ENCODE peak calls at places on chromosomes 12 and 14, in four cellular contexts. D, U, Z and M are unnamed samples.

GRCh38 chr12:68451261-68452091 is 119.3 kb upstream of the MDM1 start:
- DNase-seq in D (no peak), Z (no peak), U (no peak), M (no peak)

GRCh38 chr12:132783917-132784531 is 22.4 kb upstream of the ANKLE2 start:
- DNase-seq in D (no peak), U (no peak), Z (no peak), M (no peak)

GRCh38 chr12:94401326-94401725 is 58.3 kb downstream of the CEP83 start:
- DNase-seq in U (no peak), Z (no peak), D (no peak), M (no peak)

GRCh38 chr12:131628766-131629448 is 82.0 kb upstream of the SFSWAP start:
- DNase-seq in U (no peak), Z (no peak), D (no peak), M (no peak)

GRCh38 chr14:50510157-50510556 is 22.2 kb downstream of the MAP4K5 start:
- DNase-seq in Z (no peak), D (no peak), U (no peak), M (no peak)

GRCh38 chr12:112179936-112180335 is 54.6 kb downstream of the TRAFD1 start:
- DNase-seq in U (no peak), Z (no peak), D (no peak), M (no peak)

GRCh38 chr12:103771466-103771865 is 69.6 kb downstream of the NT5DC3 start:
- DNase-seq in D (peak; percentile 76), Z (peak; percentile 67), U (peak; percentile 68), M (peak; percentile 50)

GRCh38 chr12:9364224-9365176 is 156.3 kb upstream of the PZP start:
- DNase-seq in U (peak; percentile 65), Z (no peak), D (peak; percentile 65), M (no peak)

GRCh38 chr12:25352078-25352918 is 101.6 kb upstream of the KRAS start:
- DNase-seq in U (no peak), D (no peak), Z (no peak), M (no peak)

GRCh38 chr14:72946491-72946890 is 20.2 kb downstream of the DCAF4 start:
- DNase-seq in Z (no peak), D (no peak), U (no peak), M (no peak)

GRCh38 chr12:13340149-13340548 is 143.6 kb downstream of the EMP1 start:
- DNase-seq in U (no peak), Z (peak; percentile 51), D (no peak), M (no peak)

GRCh38 chr12:6461401-6462233 is 8.9 kb downstream of the VAMP1 start:
- DNase-seq in D (no peak), U (peak; percentile 3), Z (no peak), M (no peak)

GRCh38 chr12:123151679-123152454 is 977 bp upstream of the PITPNM2 start:
- DNase-seq in D (no peak), U (no peak), Z (peak; percentile 13), M (peak; percentile 22)

GRCh38 chr12:65941388-65941787 is 117.1 kb downstream of the HMGA2 start:
- DNase-seq in D (no peak), Z (peak; percentile 43), U (no peak), M (no peak)

GRCh38 chr12:121538699-121539061 is 42.1 kb downstream of the KDM2B start:
- DNase-seq in Z (peak; percentile 53), D (no peak), U (peak; percentile 38), M (no peak)
- TF ChIP-seq JUN in Z (no peak), D (no peak), U (no peak), M (no peak)

DNA sequence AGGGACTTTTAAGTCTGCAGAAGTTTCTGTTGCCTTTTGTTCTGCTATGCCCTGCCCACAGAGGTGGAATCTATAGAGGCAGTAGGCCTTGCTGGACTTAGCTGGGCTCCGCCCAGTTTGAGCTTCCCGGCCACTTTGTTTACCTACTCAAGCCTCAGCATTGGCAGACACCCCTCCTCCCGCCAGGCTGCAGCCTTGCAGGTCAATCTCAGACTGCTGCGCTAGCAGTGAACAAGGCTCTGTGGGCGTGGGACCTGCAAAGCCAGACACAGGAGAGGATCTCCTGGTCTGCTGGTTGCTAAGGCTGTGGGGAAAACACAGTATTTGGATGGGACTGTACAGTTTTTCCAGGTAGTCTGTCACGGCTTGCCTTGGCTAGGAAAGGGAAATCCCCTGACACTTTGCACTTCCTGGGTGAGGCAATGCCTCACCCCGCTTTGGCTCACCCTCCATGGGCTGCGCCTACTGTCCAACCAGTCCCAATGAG is 43.7 kb downstream of the CCDC59 start:
- DNase-seq in D (peak; percentile 74), Z (peak; percentile 22), U (peak; percentile 78), M (no peak)
- TF ChIP-seq JUN in D (no peak), Z (no peak), U (no peak), M (no peak)

GRCh38 chr12:54075974-54076373 is 22.3 kb downstream of the HOXC4 start:
- DNase-seq in D (peak; percentile 48), Z (no peak), U (peak; percentile 64), M (no peak)
- TF ChIP-seq JUN in D (no peak), Z (no peak), U (no peak), M (no peak)

DNA sequence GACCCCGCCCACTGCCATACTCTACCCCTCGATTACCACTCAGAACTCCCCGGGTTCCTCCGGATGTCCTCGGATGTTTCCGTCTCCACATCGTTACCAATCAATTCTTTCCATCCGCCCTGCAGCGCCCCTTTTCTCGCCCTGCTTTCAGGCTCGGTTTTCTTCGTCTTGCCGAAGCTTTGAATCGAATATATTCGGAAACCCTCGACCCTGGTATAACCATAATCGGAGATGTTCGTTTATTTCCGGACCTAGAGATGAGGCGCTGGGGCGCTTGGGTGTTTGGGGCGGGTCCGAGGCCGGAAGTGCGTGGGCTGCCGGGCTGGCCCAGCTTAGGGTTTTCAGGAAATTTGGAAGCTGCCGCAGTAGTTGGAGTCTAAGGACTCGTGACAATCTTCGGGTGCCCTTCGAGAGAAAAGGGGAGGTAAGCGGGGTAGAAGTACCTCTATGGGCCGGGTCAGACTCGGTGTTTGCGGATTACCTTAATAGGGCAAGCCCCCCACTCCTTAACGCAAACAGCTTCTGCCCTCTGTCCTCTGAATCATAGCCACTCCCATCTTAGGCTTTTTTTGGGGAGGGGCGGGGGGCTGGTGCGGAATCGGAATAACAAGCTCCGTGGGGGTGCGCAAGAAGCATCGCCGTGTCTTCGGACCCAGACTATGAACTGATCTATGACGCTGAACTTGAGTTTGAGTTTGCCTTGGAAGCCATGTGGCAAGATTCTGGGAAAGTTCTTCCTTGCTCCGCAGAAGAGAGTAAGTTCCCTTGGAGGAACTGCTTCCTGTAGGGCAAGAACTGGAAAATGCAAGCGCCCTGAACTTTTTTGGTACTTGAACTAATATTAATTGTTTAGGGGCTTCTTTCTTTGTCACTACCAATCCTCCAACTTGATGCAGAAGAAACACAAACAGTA is at the start of gene C14orf119:
- DNase-seq in Z (peak; percentile 98), U (peak; percentile 100), D (no peak), M (peak; percentile 88)
- TF ChIP-seq JUN in Z (peak; percentile 61), U (no peak), D (no peak), M (no peak)